ENCODE peak calls at places on chromosome 22, in four cellular contexts. S is body of pancreas, L is BE2C, N is right cardiac atrium. Y is an unnamed sample. For H3K4me1 and H3K9me3, the result is how much of the 10 kb centered on the place peaks cover.

GRCh38 chr22:26587991-26588613 is 1.8 kb downstream of the TPST2 start:
- DNase-seq in N (no peak), L (no peak), S (no peak), Y (no peak)

GRCh38 chr22:30890689-30891442 is 77.7 kb downstream of the MORC2 start:
- DNase-seq in L (peak), N (no peak), S (peak), Y (no peak)

GRCh38 chr22:26580240-26580962 is 9.5 kb downstream of the TPST2 start:
- DNase-seq in S (no peak), L (no peak), N (no peak), Y (no peak)

GRCh38 chr22:30697975-30698374 is 3.3 kb downstream of the OSBP2 start:
- DNase-seq in S (no peak), L (no peak), N (no peak), Y (no peak)

GRCh38 chr22:31241200-31241599 is 29.1 kb downstream of the LIMK2 start:
- DNase-seq in L (no peak), S (no peak), N (no peak), Y (no peak)

GRCh38 chr22:23077627-23078461 is 7.5 kb downstream of the GNAZ start:
- DNase-seq in N (no peak), S (no peak), L (no peak), Y (no peak)

GRCh38 chr22:27724706-27725105 is 76.8 kb downstream of the MN1 start:
- DNase-seq in N (no peak), S (no peak), L (no peak), Y (no peak)

GRCh38 chr22:27144345-27144744 is 487.0 kb downstream of the MIAT start:
- DNase-seq in N (no peak), L (no peak), S (no peak), Y (no peak)

GRCh38 chr22:28670691-28671261 is 8.9 kb downstream of the TTC28 start:
- DNase-seq in N (no peak), L (no peak), S (peak), Y (no peak)

GRCh38 chr22:30014244-30014643 is 66.0 kb upstream of the HORMAD2 start:
- DNase-seq in N (no peak), S (no peak), L (no peak), Y (no peak)

GRCh38 chr22:49566693-49567092 is 261.0 kb downstream of the BRD1 start:
- DNase-seq in L (no peak), S (no peak), N (peak), Y (no peak)

GRCh38 chr22:29306175-29306829 is at the start of gene GAS2L1:
- DNase-seq in S (peak), N (peak), L (peak), Y (peak)

GRCh38 chr22:38238519-38239051 is 34.2 kb downstream of the TMEM184B start:
- DNase-seq in L (no peak), S (peak), N (no peak), Y (no peak)

GRCh38 chr22:50417544-50417943 is 57.3 kb downstream of the SBF1 start:
- DNase-seq in N (peak), L (no peak), S (no peak), Y (no peak)

GRCh38 chr22:39252461-39253391 is 7.9 kb upstream of the PDGFB start:
- DNase-seq in S (no peak), N (no peak), L (no peak), Y (no peak)

GRCh38 chr22:22392131-22392530 is 116.4 kb downstream of the ZNF280B start:
- DNase-seq in N (no peak), L (no peak), S (no peak), Y (no peak)

GRCh38 chr22:30885591-30885990 is 83.0 kb downstream of the MORC2 start:
- DNase-seq in L (no peak), N (no peak), S (no peak), Y (peak)

GRCh38 chr22:23282089-23282501 is 101.8 kb downstream of the BCR start:
- DNase-seq in L (no peak), N (peak), S (peak), Y (peak)

GRCh38 chr22:50683994-50684371 is 11.4 kb downstream of the SHANK3 start:
- DNase-seq in S (no peak), L (no peak), N (no peak), Y (no peak)

GRCh38 chr22:29871684-29872083 is 11.3 kb upstream of the MTMR3 start:
- DNase-seq in L (no peak), S (peak), N (no peak), Y (no peak)

GRCh38 chr22:28955817-28956216 is 72.4 kb downstream of the ZNRF3 start:
- DNase-seq in N (no peak), S (no peak), L (no peak), Y (no peak)

GRCh38 chr22:18008136-18008535 is 16.2 kb downstream of the MICAL3 start:
- DNase-seq in N (no peak), S (no peak), L (no peak), Y (no peak)

GRCh38 chr22:30867746-30868662 is 100.6 kb downstream of the MORC2 start:
- DNase-seq in N (peak), L (no peak), S (no peak), Y (peak)

GRCh38 chr22:22884888-22885840 is 2.5 kb upstream of the IGLL5 start:
- DNase-seq in S (no peak), L (no peak), N (no peak), Y (no peak)

DNA sequence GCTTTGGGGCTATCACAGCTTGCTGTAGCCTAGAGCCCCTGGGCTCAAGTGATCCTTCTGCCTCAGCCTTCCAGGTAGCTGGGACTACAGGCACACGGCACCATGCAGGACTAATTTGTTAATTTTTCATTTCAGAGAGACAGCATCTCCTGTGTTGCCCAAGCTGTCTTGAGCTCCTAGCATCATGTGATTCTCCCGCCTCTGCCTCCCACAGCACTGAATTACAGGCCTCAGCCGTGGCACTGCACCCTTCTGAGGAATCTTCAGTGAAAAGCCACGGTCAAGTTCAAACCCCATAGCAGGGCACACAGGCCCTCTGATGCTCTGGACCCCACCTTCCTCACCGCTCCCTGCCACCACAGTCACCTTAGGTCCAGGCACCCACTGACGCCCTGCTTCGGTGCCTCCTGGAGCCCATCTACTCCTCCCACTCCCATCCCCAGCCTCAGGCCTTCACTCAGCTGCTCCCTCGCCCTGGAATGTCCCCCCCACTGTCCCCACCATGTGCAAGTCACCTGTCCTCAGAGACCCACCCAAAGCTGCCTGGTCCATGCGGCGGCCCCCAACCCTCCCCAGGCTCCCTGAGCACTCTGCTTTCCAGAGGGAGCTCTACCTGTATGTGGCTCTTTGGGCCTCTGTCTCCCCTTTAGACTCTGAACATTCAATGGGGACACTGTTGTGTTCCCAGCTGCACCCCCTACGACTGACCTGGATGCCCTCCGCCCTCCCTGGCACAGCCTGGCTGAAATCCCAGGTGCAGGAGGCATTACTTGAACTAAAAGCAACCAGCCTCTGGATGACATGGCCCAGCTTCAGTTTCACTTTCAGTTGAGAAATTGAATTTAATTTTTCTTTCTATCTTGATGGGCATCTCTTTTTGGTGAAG is 1.6 kb downstream of the APOL2 start:
- DNase-seq in N (no peak), L (no peak), S (peak), Y (no peak)
- H3K4me3 ChIP-seq in N (peak), L (peak), S (no peak), Y (no peak)

GRCh38 chr22:44752285-44753188 is at the start of gene ARHGAP8:
- DNase-seq in N (no peak), L (no peak), S (peak), Y (no peak)

GRCh38 chr22:44746836-44747519 is 5.4 kb upstream of the ARHGAP8 start:
- DNase-seq in L (no peak), N (no peak), S (peak), Y (no peak)

GRCh38 chr22:44750481-44750880 is 1.9 kb upstream of the ARHGAP8 start:
- DNase-seq in S (no peak), N (no peak), L (no peak), Y (no peak)

GRCh38 chr22:44746061-44746789 is 6.2 kb upstream of the ARHGAP8 start:
- DNase-seq in N (no peak), L (no peak), S (no peak), Y (no peak)

DNA sequence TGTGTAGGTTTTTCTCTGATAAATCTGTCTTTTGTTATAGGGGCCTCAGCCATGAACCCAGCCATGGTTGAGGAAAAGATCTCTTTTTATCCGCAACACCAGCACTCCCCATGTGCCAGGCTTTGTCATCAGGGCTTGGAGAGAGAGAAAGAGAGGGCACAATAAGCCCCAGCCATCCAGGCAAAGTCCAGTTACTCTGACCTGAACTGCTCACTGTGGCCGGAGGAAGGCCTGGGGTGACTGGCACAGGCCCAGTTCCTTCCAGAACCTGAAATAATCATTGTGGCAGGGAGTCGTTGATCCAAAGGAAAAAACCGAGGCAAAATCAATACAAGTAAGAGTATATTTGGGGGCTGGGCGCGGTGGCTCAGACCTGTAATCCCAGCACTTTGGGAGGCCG is 3.9 kb upstream of the ARHGAP8 start:
- DNase-seq in N (no peak), L (no peak), S (no peak), Y (no peak)
- H3K4me1 ChIP-seq in N (under half), L (under half), S (under half), Y (under half)

GRCh38 chr22:35551549-35552177 is 11.0 kb downstream of the RASD2 start:
- DNase-seq in N (no peak), S (no peak), L (no peak), Y (no peak)
- H3K9me3 ChIP-seq in N (under half), S (under half), L (under half), Y (under half)

DNA sequence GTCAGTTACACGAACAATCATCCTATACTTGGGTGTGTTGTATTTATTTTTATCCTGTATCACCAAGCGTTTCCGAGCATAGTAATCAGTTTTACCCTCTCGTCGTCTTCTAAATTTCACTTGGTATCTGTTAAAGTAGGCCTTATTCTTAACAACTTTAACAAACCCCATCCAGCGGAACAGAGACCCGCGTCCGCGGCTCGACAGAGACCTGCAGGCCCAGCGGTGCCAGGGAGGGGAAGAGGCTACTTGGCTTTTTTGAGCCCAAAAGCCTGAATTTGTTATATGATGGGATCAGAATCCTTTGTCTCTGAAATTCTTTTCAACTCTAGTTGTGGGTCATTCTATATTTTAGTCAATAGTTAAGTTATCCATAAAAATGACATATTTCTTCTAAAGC is 56.5 kb upstream of the A4GALT start:
- DNase-seq in S (no peak), N (no peak), L (no peak), Y (no peak)
- H3K4me3 ChIP-seq in S (no peak), N (no peak), L (no peak), Y (no peak)

DNA sequence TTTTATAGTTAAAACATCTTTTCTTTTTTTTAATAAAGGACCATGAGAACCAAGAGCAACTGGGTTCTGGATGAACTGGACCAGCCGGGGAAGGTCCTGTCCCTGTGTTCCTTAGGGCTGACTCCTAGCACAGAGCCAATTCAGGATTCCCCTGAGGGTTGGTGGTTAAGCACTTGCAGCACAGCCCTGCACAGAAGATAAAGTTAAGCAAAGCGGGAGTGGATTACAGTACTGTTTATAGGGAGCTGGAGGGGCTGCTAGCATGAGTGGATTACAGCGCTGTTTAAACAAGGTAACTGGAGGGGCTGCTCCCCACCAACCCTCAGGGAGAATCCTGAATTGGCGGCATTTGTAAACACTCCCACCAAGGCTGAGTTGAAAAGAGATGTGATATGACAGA is 90.6 kb downstream of the CELSR1 start:
- DNase-seq in N (no peak), L (peak), S (no peak), Y (no peak)
- H3K4me1 ChIP-seq in N (under half), L (under half), S (under half), Y (under half)

DNA sequence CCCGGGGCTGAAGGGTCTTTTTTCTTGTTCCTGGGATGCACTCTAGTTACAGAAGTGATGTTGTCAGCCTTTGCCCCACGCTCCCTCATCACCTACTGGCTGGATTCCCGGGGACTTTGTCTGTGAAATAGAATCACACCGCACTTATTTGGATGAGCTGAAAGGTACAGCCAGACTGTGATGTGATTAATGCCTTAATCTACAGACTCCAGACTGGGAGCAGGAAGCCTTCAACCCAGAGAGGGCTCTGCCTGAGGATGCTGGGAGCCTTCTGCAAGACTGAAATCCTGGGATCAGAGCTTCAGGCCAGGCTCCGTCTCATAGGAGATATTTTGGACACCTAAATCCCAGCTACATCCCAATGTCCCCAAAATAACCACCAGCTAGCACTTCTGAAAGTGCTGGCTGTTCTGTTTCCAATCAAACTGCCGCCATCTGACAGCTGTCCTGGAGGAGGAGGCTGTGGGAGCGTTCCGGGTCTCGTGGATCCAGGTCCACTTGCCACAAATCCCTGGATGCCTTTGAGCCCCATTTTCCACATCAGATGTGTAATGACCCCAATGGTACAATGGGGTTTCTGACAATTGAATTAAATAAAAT is 688.5 kb downstream of the TBC1D22A start:
- DNase-seq in S (no peak), N (no peak), L (no peak), Y (no peak)
- H3K9me3 ChIP-seq in S (under half), N (under half), L (under half), Y (under half)

Y was measured in aorta.